ENCODE peak calls at places on chromosomes 1 and 21, in nine cellular contexts. Q, B, I, C, T, F, V, O and E are unnamed samples.

GRCh38 chr1:173508541-173508940 is 31.4 kb downstream of the PRDX6 start:
- DNase-seq in B (no peak), T (no peak), I (no peak), Q (no peak), F (no peak), C (no peak), O (no peak), V (no peak), E (no peak)

GRCh38 chr1:229229721-229230135 is 41.2 kb upstream of the RAB4A start:
- DNase-seq in I (no peak), B (no peak), Q (no peak), F (no peak), V (no peak), T (peak), O (peak), C (no peak), E (no peak)

GRCh38 chr1:118116401-118116800 is 68.6 kb downstream of the SPAG17 start:
- DNase-seq in O (peak), F (no peak), B (no peak), I (no peak), Q (no peak), T (no peak), V (no peak), C (no peak), E (no peak)

GRCh38 chr1:110601332-110601731 is 4.8 kb downstream of the KCNA2 start:
- DNase-seq in V (no peak), F (peak), O (no peak), C (no peak), Q (no peak), T (no peak), I (no peak), B (no peak), E (no peak)

GRCh38 chr1:159786966-159787365 is 6.2 kb downstream of the DUSP23 start:
- DNase-seq in T (no peak), B (no peak), Q (no peak), C (no peak), I (no peak), V (no peak), F (no peak), O (peak), E (no peak)

GRCh38 chr1:98988906-98989603 is 15.6 kb downstream of the PLPPR5 start:
- DNase-seq in C (no peak), B (no peak), I (peak), T (no peak), Q (no peak), V (no peak), F (no peak), O (no peak), E (no peak)

GRCh38 chr1:152109231-152109997 is 5.8 kb downstream of the TCHH start:
- DNase-seq in B (no peak), Q (no peak), I (no peak), O (peak), T (no peak), F (no peak), V (no peak), C (no peak), E (no peak)

GRCh38 chr1:85313888-85314696 is 37.7 kb upstream of the BCL10 start:
- DNase-seq in V (peak), F (no peak), Q (no peak), B (peak), I (peak), T (peak), C (peak), O (peak), E (peak)

GRCh38 chr1:44976252-44976651 is 10.1 kb downstream of the EIF2B3 start:
- DNase-seq in V (no peak), O (no peak), B (no peak), Q (no peak), F (no peak), I (no peak), T (no peak), C (no peak), E (no peak)

GRCh38 chr1:117060441-117061317 is 553 bp downstream of the TTF2 start:
- DNase-seq in O (peak), Q (no peak), V (no peak), C (no peak), B (peak), I (peak), T (peak), F (peak), E (no peak)

GRCh38 chr21:34807881-34808568 is 139.2 kb downstream of the CLIC6 start:
- DNase-seq in Q (no peak), F (peak), V (peak), T (no peak), I (peak), O (peak), B (no peak), C (peak), E (peak)

GRCh38 chr1:79899914-79900313 is 893.4 kb upstream of the ADGRL4 start:
- DNase-seq in Q (no peak), C (peak), B (no peak), O (peak), T (no peak), F (no peak), I (peak), V (peak), E (peak)

GRCh38 chr1:6438047-6438525 is 13.5 kb downstream of the ESPN start:
- DNase-seq in I (peak), O (peak), Q (no peak), V (no peak), C (peak), F (peak), B (peak), T (peak), E (no peak)

GRCh38 chr1:49051647-49052046 is 275.0 kb upstream of the BEND5 start:
- DNase-seq in Q (no peak), T (no peak), O (no peak), F (no peak), B (no peak), V (no peak), I (no peak), C (no peak), E (no peak)

GRCh38 chr1:2179283-2180013 is 15.1 kb downstream of the FAAP20 start:
- DNase-seq in T (no peak), Q (no peak), C (no peak), F (no peak), V (no peak), B (peak), I (peak), O (peak), E (no peak)

GRCh38 chr1:21518774-21519455 is 9.7 kb downstream of the ALPL start:
- DNase-seq in V (no peak), T (no peak), C (no peak), I (no peak), Q (no peak), F (no peak), B (no peak), O (no peak), E (no peak)

GRCh38 chr1:66778969-66779368 is 22.1 kb downstream of the INSL5 start:
- DNase-seq in Q (no peak), T (no peak), I (no peak), B (no peak), C (no peak), V (peak), O (peak), F (no peak), E (no peak)

GRCh38 chr21:42567181-42567560 is 53.5 kb downstream of the SLC37A1 start:
- DNase-seq in T (no peak), Q (no peak), B (no peak), V (no peak), C (no peak), F (no peak), I (no peak), O (no peak), E (no peak)

GRCh38 chr1:6625579-6626149 is 996 bp downstream of the THAP3 start:
- DNase-seq in O (peak), Q (no peak), I (peak), T (peak), F (no peak), B (no peak), V (no peak), C (no peak), E (no peak)